ENCODE peak calls at places on chromosomes 1 and 21, in six cellular contexts. X is cardiac muscle cell, U is pancreas, V is adipocyte, E is neural progenitor cell, D is GM12865. C is an unnamed sample.

GRCh38 chr21:31557956-31558838 is 101.3 kb upstream of the SOD1 start:
- DNase-seq in X (peak), U (peak), V (peak), E (peak), D (no peak), C (no peak)

GRCh38 chr1:244599937-244600350 is 53.0 kb upstream of the DESI2 start:
- DNase-seq in X (peak), U (no peak), V (peak), E (no peak), D (peak), C (peak)

GRCh38 chr21:38386967-38387366 is 111.3 kb downstream of the ERG start:
- DNase-seq in X (no peak), U (no peak), V (peak), E (no peak), D (no peak), C (no peak)

GRCh38 chr21:38297193-38297592 is 40.4 kb downstream of the KCNJ15 start:
- DNase-seq in X (no peak), U (no peak), V (peak), E (no peak), D (no peak), C (no peak)

GRCh38 chr21:43603230-43603626 is 56.1 kb downstream of the HSF2BP start:
- DNase-seq in X (no peak), U (no peak), V (no peak), E (no peak), D (no peak), C (no peak)

GRCh38 chr1:186236921-186237320 is 138.1 kb downstream of the TPR start:
- DNase-seq in X (peak), U (no peak), V (peak), E (no peak), D (no peak), C (no peak)

GRCh38 chr1:97573560-97573959 is 347.3 kb downstream of the DPYD start:
- DNase-seq in X (peak), U (no peak), V (peak), E (no peak), D (no peak), C (no peak)

GRCh38 chr1:22132517-22133235 is 10.2 kb downstream of the WNT4 start:
- DNase-seq in X (peak), U (no peak), V (peak), E (no peak), D (no peak), C (no peak)

GRCh38 chr1:7369866-7370265 is 401.2 kb upstream of the VAMP3 start:
- DNase-seq in X (no peak), U (no peak), V (no peak), E (no peak), D (no peak), C (no peak)

GRCh38 chr21:33022828-33023573 is 2.7 kb upstream of the OLIG2 start:
- DNase-seq in X (no peak), U (no peak), V (no peak), E (peak), D (no peak), C (no peak)

GRCh38 chr1:107432108-107432507 is 291.3 kb downstream of the NTNG1 start:
- DNase-seq in X (no peak), U (no peak), V (no peak), E (peak), D (peak), C (no peak)

GRCh38 chr21:36186506-36187399 is 30.1 kb downstream of the DOP1B start:
- DNase-seq in X (no peak), U (no peak), V (no peak), E (no peak), D (no peak), C (no peak)

GRCh38 chr1:220594356-220594755 is 66.4 kb downstream of the MARK1 start:
- DNase-seq in X (no peak), U (no peak), V (peak), E (no peak), D (no peak), C (no peak)

GRCh38 chr21:41511858-41512257 is 3.9 kb upstream of the TMPRSS2 start:
- DNase-seq in X (no peak), U (no peak), V (no peak), E (no peak), D (no peak), C (no peak)

GRCh38 chr1:23202263-23202749 is 15.0 kb downstream of the HTR1D start:
- DNase-seq in X (peak), U (no peak), V (peak), E (no peak), D (peak), C (no peak)

GRCh38 chr1:189921613-189922012 is 556.1 kb downstream of the BRINP3 start:
- DNase-seq in X (no peak), U (no peak), V (no peak), E (no peak), D (no peak), C (no peak)

GRCh38 chr1:29686012-29686930 is 449.9 kb downstream of the PTPRU start:
- DNase-seq in X (no peak), U (no peak), V (peak), E (no peak), D (no peak), C (no peak)

GRCh38 chr21:31716106-31716505 is 15.8 kb downstream of the SCAF4 start:
- DNase-seq in X (no peak), U (no peak), V (no peak), E (no peak), D (no peak), C (no peak)

GRCh38 chr1:198238121-198238520 is 81.3 kb downstream of the NEK7 start:
- DNase-seq in X (no peak), U (no peak), V (no peak), E (no peak), D (no peak), C (no peak)

GRCh38 chr1:244735404-244735803 is 82.5 kb downstream of the DESI2 start:
- DNase-seq in X (no peak), U (no peak), V (no peak), E (no peak), D (peak), C (no peak)

GRCh38 chr1:155078496-155079209 is at the start of gene EFNA3:
- DNase-seq in X (peak), U (peak), V (peak), E (peak), D (peak), C (peak)

GRCh38 chr21:15018382-15018781 is 46.4 kb downstream of the NRIP1 start:
- DNase-seq in X (no peak), U (no peak), V (no peak), E (no peak), D (no peak), C (no peak)

GRCh38 chr21:15023782-15024181 is 41.0 kb downstream of the NRIP1 start:
- DNase-seq in X (no peak), U (no peak), V (peak), E (no peak), D (no peak), C (no peak)

GRCh38 chr21:15015622-15016471 is 49.0 kb downstream of the NRIP1 start:
- DNase-seq in X (peak), U (no peak), V (peak), E (no peak), D (no peak), C (no peak)

GRCh38 chr21:15022608-15023261 is 42.1 kb downstream of the NRIP1 start:
- DNase-seq in X (no peak), U (no peak), V (no peak), E (no peak), D (no peak), C (no peak)

DNA sequence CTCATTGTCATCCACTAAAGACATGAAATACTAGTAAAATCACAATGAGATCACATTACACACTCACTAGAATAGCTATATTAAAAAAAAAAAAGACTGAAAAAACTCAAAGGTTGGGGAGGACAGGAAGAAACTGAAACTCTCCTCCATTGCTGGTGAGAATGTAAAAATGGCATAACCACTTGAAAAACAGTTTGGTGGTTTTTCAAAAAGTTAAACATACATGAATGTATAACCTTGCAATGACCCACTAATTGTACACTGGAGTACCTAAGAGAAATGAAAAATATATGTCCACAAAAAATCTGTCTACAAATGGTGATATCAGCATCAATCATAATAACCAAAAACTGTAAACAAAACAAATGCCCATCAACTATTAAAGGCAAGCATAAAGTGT is 44.0 kb downstream of the NRIP1 start:
- DNase-seq in X (no peak), U (no peak), V (no peak), E (no peak), D (no peak), C (no peak)
- H3K4me3 ChIP-seq in X (no peak), U (no peak), V (no peak), E (no peak), D (no peak), C (no peak)

GRCh38 chr1:216721878-216722277 is 1.4 kb downstream of the ESRRG start:
- DNase-seq in X (no peak), U (no peak), V (no peak), E (no peak), D (no peak), C (no peak)
- H3K4me3 ChIP-seq in X (peak), U (no peak), V (no peak), E (peak), D (no peak), C (no peak)

GRCh38 chr21:17711896-17712295 is 99.2 kb upstream of the BTG3 start:
- DNase-seq in X (no peak), U (no peak), V (peak), E (no peak), D (no peak), C (no peak)
- H3K4me3 ChIP-seq in X (no peak), U (no peak), V (no peak), E (no peak), D (no peak), C (no peak)

GRCh38 chr1:180953791-180954721 is 41.4 kb downstream of the KIAA1614 start:
- DNase-seq in X (peak), U (peak), V (peak), E (no peak), D (peak), C (peak)

GRCh38 chr1:180954766-180955165 is 42.1 kb downstream of the KIAA1614 start:
- DNase-seq in X (no peak), U (no peak), V (no peak), E (no peak), D (no peak), C (no peak)

GRCh38 chr1:180952657-180953013 is 39.9 kb downstream of the KIAA1614 start:
- DNase-seq in X (no peak), U (no peak), V (no peak), E (no peak), D (no peak), C (no peak)

GRCh38 chr1:180951881-180952656 is 39.4 kb downstream of the KIAA1614 start:
- DNase-seq in X (no peak), U (no peak), V (peak), E (no peak), D (no peak), C (no peak)

GRCh38 chr1:180953291-180953747 is 40.6 kb downstream of the KIAA1614 start:
- DNase-seq in X (no peak), U (peak), V (no peak), E (no peak), D (peak), C (no peak)
- H3K4me3 ChIP-seq in X (no peak), U (peak), V (peak), E (no peak), D (peak), C (no peak)

C was measured in CD4-positive, CD25-positive, alpha-beta regulatory T cell.